ENCODE peak calls at places on chromosomes 2 and 18, in nine cellular contexts. One of them, this sample, is unnamed.

GRCh38 chr2:144508162-144508765 is 11.7 kb downstream of the ZEB2 start:
- DNase-seq in K562: no peak
- DNase-seq in HL-60: peak; percentile 65
- DNase-seq in GM23338: no peak
- DNase-seq in HepG2: no peak
- DNase-seq in HCT116: no peak
- DNase-seq in A549: no peak
- DNase-seq in SK-N-SH: no peak
- DNase-seq in Panc1: no peak
- DNase-seq in this sample: no peak

GRCh38 chr2:8872821-8873432 is 35.5 kb upstream of the KIDINS220 start:
- DNase-seq in K562: peak; percentile 36
- DNase-seq in HL-60: peak; percentile 24
- DNase-seq in GM23338: peak; percentile 87
- DNase-seq in HepG2: peak; percentile 61
- DNase-seq in HCT116: peak; percentile 50
- DNase-seq in A549: peak; percentile 70
- DNase-seq in SK-N-SH: peak; percentile 63
- DNase-seq in Panc1: peak; percentile 43
- DNase-seq in this sample: peak; percentile 17

GRCh38 chr2:127196998-127197397 is 23.1 kb downstream of the CYP27C1 start:
- DNase-seq in K562: peak; percentile 48
- DNase-seq in HL-60: peak; percentile 62
- DNase-seq in GM23338: peak; percentile 78
- DNase-seq in HepG2: peak; percentile 62
- DNase-seq in HCT116: peak; percentile 66
- DNase-seq in A549: peak; percentile 46
- DNase-seq in SK-N-SH: no peak
- DNase-seq in Panc1: no peak
- DNase-seq in this sample: peak; percentile 11

GRCh38 chr2:226799976-226800940 is 638 bp upstream of the IRS1 start:
- DNase-seq in K562: no peak
- DNase-seq in HL-60: no peak
- DNase-seq in GM23338: peak; percentile 38
- DNase-seq in HepG2: peak; percentile 98
- DNase-seq in HCT116: no peak
- DNase-seq in A549: peak; percentile 75
- DNase-seq in SK-N-SH: peak; percentile 25
- DNase-seq in Panc1: no peak
- DNase-seq in this sample: no peak

GRCh38 chr18:48028716-48029115 is 98.3 kb upstream of the SMAD2 start:
- DNase-seq in K562: no peak
- DNase-seq in HL-60: no peak
- DNase-seq in GM23338: no peak
- DNase-seq in HepG2: no peak
- DNase-seq in HCT116: no peak
- DNase-seq in A549: no peak
- DNase-seq in SK-N-SH: no peak
- DNase-seq in Panc1: no peak
- DNase-seq in this sample: no peak

GRCh38 chr2:102662861-102663260 is 43.5 kb downstream of the SLC9A2 start:
- DNase-seq in K562: no peak
- DNase-seq in HL-60: no peak
- DNase-seq in GM23338: no peak
- DNase-seq in HepG2: no peak
- DNase-seq in HCT116: no peak
- DNase-seq in A549: no peak
- DNase-seq in SK-N-SH: no peak
- DNase-seq in Panc1: no peak
- DNase-seq in this sample: no peak

GRCh38 chr18:8830067-8831060 is 125.0 kb downstream of the MTCL1 start:
- DNase-seq in K562: no peak
- DNase-seq in HL-60: no peak
- DNase-seq in GM23338: no peak
- DNase-seq in HepG2: no peak
- DNase-seq in HCT116: no peak
- DNase-seq in A549: no peak
- DNase-seq in SK-N-SH: no peak
- DNase-seq in Panc1: no peak
- DNase-seq in this sample: no peak

GRCh38 chr18:59787998-59788875 is 91.0 kb upstream of the CCBE1 start:
- DNase-seq in K562: no peak
- DNase-seq in HL-60: no peak
- DNase-seq in GM23338: no peak
- DNase-seq in HepG2: no peak
- DNase-seq in HCT116: peak; percentile 35
- DNase-seq in A549: peak; percentile 27
- DNase-seq in SK-N-SH: no peak
- DNase-seq in Panc1: no peak
- DNase-seq in this sample: no peak

GRCh38 chr18:32802606-32803451 is 30.0 kb upstream of the KLHL14 start:
- DNase-seq in K562: no peak
- DNase-seq in HL-60: no peak
- DNase-seq in GM23338: no peak
- DNase-seq in HepG2: peak; percentile 43
- DNase-seq in HCT116: no peak
- DNase-seq in A549: no peak
- DNase-seq in SK-N-SH: no peak
- DNase-seq in Panc1: no peak
- DNase-seq in this sample: no peak

GRCh38 chr2:42809876-42810125 is 17.4 kb upstream of the HAAO start:
- DNase-seq in K562: peak; percentile 91
- DNase-seq in HL-60: peak; percentile 82
- DNase-seq in GM23338: peak; percentile 90
- DNase-seq in HepG2: peak; percentile 79
- DNase-seq in HCT116: peak; percentile 52
- DNase-seq in A549: peak; percentile 87
- DNase-seq in SK-N-SH: peak; percentile 97
- DNase-seq in Panc1: no peak
- DNase-seq in this sample: no peak

GRCh38 chr2:151381266-151381665 is 23.9 kb downstream of the TNFAIP6 start:
- DNase-seq in K562: no peak
- DNase-seq in HL-60: no peak
- DNase-seq in GM23338: no peak
- DNase-seq in HepG2: no peak
- DNase-seq in HCT116: no peak
- DNase-seq in A549: no peak
- DNase-seq in SK-N-SH: no peak
- DNase-seq in Panc1: no peak
- DNase-seq in this sample: no peak

GRCh38 chr2:10289891-10290290 is 12.8 kb upstream of the HPCAL1 start:
- DNase-seq in K562: no peak
- DNase-seq in HL-60: no peak
- DNase-seq in GM23338: no peak
- DNase-seq in HepG2: no peak
- DNase-seq in HCT116: peak; percentile 81
- DNase-seq in A549: peak; percentile 40
- DNase-seq in SK-N-SH: no peak
- DNase-seq in Panc1: peak; percentile 87
- DNase-seq in this sample: no peak

GRCh38 chr2:47945036-47945781 is 38.9 kb upstream of the FBXO11 start:
- DNase-seq in K562: no peak
- DNase-seq in HL-60: no peak
- DNase-seq in GM23338: no peak
- DNase-seq in HepG2: no peak
- DNase-seq in HCT116: no peak
- DNase-seq in A549: no peak
- DNase-seq in SK-N-SH: no peak
- DNase-seq in Panc1: no peak
- DNase-seq in this sample: no peak
- TF ChIP-seq REST in K562: no peak
- TF ChIP-seq REST in HL-60: no peak
- TF ChIP-seq REST in GM23338: no peak
- TF ChIP-seq REST in HepG2: no peak
- TF ChIP-seq REST in HCT116: no peak
- TF ChIP-seq REST in A549: no peak
- TF ChIP-seq REST in SK-N-SH: no peak
- TF ChIP-seq REST in Panc1: no peak
- TF ChIP-seq REST in this sample: no peak

GRCh38 chr2:24919977-24920812 is at the start of gene ADCY3:
- DNase-seq in K562: peak; percentile 91
- DNase-seq in HL-60: no peak
- DNase-seq in GM23338: peak; percentile 87
- DNase-seq in HepG2: no peak
- DNase-seq in HCT116: no peak
- DNase-seq in A549: peak; percentile 56
- DNase-seq in SK-N-SH: peak; percentile 94
- DNase-seq in Panc1: no peak
- DNase-seq in this sample: no peak
- TF ChIP-seq REST in K562: no peak
- TF ChIP-seq REST in HL-60: no peak
- TF ChIP-seq REST in GM23338: no peak
- TF ChIP-seq REST in HepG2: no peak
- TF ChIP-seq REST in HCT116: no peak
- TF ChIP-seq REST in A549: no peak
- TF ChIP-seq REST in SK-N-SH: no peak
- TF ChIP-seq REST in Panc1: no peak
- TF ChIP-seq REST in this sample: no peak

DNA sequence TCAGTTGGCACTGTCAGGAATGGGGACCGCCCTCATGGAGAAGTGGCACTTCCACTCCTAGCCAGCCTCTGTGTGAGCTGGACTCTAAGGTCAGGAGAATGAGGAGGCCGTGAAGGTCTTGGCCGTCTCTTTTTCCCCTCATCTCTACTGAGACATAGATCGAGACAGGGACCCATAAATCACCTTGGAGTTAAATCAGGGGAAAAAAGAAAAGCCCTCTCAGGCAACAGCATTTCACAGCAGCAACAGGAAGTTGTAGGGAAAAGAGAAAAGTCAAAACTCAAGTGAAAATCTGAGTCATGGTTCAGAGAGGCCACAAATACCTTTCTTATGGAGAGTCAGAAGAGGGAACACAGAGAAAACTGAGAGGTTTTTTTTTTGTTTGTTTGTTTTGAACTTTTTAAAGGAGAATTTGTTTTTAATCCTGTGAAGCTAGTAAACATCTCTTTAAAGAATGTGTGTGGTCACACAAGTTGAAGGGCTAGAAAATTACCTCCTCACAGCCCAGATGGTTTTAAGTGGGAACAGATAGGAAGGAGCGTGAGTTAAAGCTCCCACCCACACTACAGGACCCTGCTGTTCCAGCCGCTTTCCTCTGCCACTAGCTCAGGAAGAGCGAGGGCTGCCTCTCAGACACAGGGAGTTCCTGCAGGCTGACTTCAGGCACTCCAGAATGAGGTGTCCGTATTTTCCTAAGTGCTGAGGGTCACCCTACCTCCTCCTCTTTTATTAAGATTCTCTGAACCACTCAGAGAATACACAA is 30.6 kb upstream of the CYP1B1 start:
- DNase-seq in K562: no peak
- DNase-seq in HL-60: no peak
- DNase-seq in GM23338: peak; percentile 45
- DNase-seq in HepG2: no peak
- DNase-seq in HCT116: no peak
- DNase-seq in A549: peak; percentile 36
- DNase-seq in SK-N-SH: no peak
- DNase-seq in Panc1: no peak
- DNase-seq in this sample: no peak
- TF ChIP-seq REST in K562: no peak
- TF ChIP-seq REST in HL-60: no peak
- TF ChIP-seq REST in GM23338: no peak
- TF ChIP-seq REST in HepG2: no peak
- TF ChIP-seq REST in HCT116: no peak
- TF ChIP-seq REST in A549: no peak
- TF ChIP-seq REST in SK-N-SH: no peak
- TF ChIP-seq REST in Panc1: no peak
- TF ChIP-seq REST in this sample: no peak

DNA sequence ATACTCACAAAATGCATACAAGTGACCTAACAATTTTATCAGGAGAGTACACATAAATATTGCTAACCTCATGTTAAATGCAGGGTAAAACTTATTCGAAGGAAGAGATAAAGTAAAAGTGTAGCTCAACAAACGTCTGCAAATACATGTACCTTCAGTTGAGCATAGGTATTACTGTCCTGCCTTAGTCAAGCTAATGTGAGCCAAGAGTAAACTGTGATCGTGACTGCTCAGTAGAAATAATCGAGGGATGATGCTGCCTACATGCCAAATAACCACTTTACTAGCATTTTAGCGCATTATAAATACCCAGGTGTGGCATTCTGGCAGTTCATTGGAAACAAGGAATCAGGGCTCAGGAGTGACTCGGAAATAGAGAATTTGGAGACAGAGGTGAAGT is 779.5 kb downstream of the SOCS6 start:
- DNase-seq in K562: no peak
- DNase-seq in HL-60: no peak
- DNase-seq in GM23338: no peak
- DNase-seq in HepG2: no peak
- DNase-seq in HCT116: no peak
- DNase-seq in A549: no peak
- DNase-seq in SK-N-SH: no peak
- DNase-seq in Panc1: no peak
- DNase-seq in this sample: no peak
- TF ChIP-seq REST in K562: no peak
- TF ChIP-seq REST in HL-60: no peak
- TF ChIP-seq REST in GM23338: no peak
- TF ChIP-seq REST in HepG2: no peak
- TF ChIP-seq REST in HCT116: no peak
- TF ChIP-seq REST in A549: no peak
- TF ChIP-seq REST in SK-N-SH: no peak
- TF ChIP-seq REST in Panc1: no peak
- TF ChIP-seq REST in this sample: no peak

GRCh38 chr2:44778221-44778654 is 163.3 kb upstream of the SIX3 start:
- DNase-seq in K562: no peak
- DNase-seq in HL-60: no peak
- DNase-seq in GM23338: peak; percentile 67
- DNase-seq in HepG2: no peak
- DNase-seq in HCT116: no peak
- DNase-seq in A549: no peak
- DNase-seq in SK-N-SH: no peak
- DNase-seq in Panc1: no peak
- DNase-seq in this sample: no peak

GRCh38 chr2:44774826-44775492 is 166.5 kb upstream of the SIX3 start:
- DNase-seq in K562: no peak
- DNase-seq in HL-60: no peak
- DNase-seq in GM23338: peak; percentile 27
- DNase-seq in HepG2: no peak
- DNase-seq in HCT116: no peak
- DNase-seq in A549: no peak
- DNase-seq in SK-N-SH: no peak
- DNase-seq in Panc1: no peak
- DNase-seq in this sample: no peak

GRCh38 chr2:44778671-44779476 is 162.6 kb upstream of the SIX3 start:
- DNase-seq in K562: no peak
- DNase-seq in HL-60: peak; percentile 80
- DNase-seq in GM23338: peak; percentile 88
- DNase-seq in HepG2: no peak
- DNase-seq in HCT116: no peak
- DNase-seq in A549: no peak
- DNase-seq in SK-N-SH: no peak
- DNase-seq in Panc1: no peak
- DNase-seq in this sample: peak; percentile 73

GRCh38 chr2:44777542-44777941 is 164.0 kb upstream of the SIX3 start:
- DNase-seq in K562: peak; percentile 42
- DNase-seq in HL-60: no peak
- DNase-seq in GM23338: peak; percentile 53
- DNase-seq in HepG2: no peak
- DNase-seq in HCT116: no peak
- DNase-seq in A549: no peak
- DNase-seq in SK-N-SH: no peak
- DNase-seq in Panc1: no peak
- DNase-seq in this sample: no peak

GRCh38 chr2:44776924-44777480 is 164.5 kb upstream of the SIX3 start:
- DNase-seq in K562: no peak
- DNase-seq in HL-60: no peak
- DNase-seq in GM23338: no peak
- DNase-seq in HepG2: no peak
- DNase-seq in HCT116: no peak
- DNase-seq in A549: no peak
- DNase-seq in SK-N-SH: no peak
- DNase-seq in Panc1: no peak
- DNase-seq in this sample: no peak
- TF ChIP-seq REST in K562: no peak
- TF ChIP-seq REST in HL-60: no peak
- TF ChIP-seq REST in GM23338: no peak
- TF ChIP-seq REST in HepG2: no peak
- TF ChIP-seq REST in HCT116: no peak
- TF ChIP-seq REST in A549: no peak
- TF ChIP-seq REST in SK-N-SH: no peak
- TF ChIP-seq REST in Panc1: no peak
- TF ChIP-seq REST in this sample: no peak

This sample was measured in GM12878.